ENCODE peak calls at places on chromosomes 7 and 10, in six cellular contexts. L is SK-N-SH, S is K562, Q is HCT116, M is GM12878, Z is HepG2. D is an unnamed sample. For H3K4me1, the result is how much of the 10 kb centered on the place peaks cover.

GRCh38 chr10:98344589-98345038 is 70.4 kb downstream of the PYROXD2 start:
- DNase-seq in Q (no peak), M (no peak), L (no peak), S (no peak), Z (no peak), D (no peak)

GRCh38 chr10:43775379-43775778 is 126.7 kb upstream of the ZNF32 start:
- DNase-seq in M (no peak), L (no peak), S (no peak), Q (no peak), Z (no peak), D (no peak)

GRCh38 chr10:119933179-119933578 is 40.6 kb downstream of the SEC23IP start:
- DNase-seq in M (no peak), L (peak), Q (no peak), S (peak), Z (peak), D (no peak)

GRCh38 chr10:110285501-110285900 is 19.2 kb downstream of the SMNDC1 start:
- DNase-seq in Z (no peak), L (no peak), Q (no peak), M (no peak), S (no peak), D (no peak)

GRCh38 chr10:89414879-89415821 is 782 bp downstream of the IFIT5 start:
- DNase-seq in Q (no peak), M (no peak), Z (no peak), L (peak), S (no peak), D (no peak)

GRCh38 chr7:157693521-157694388 is 357.0 kb downstream of the DNAJB6 start:
- DNase-seq in Z (no peak), M (no peak), Q (no peak), L (peak), S (no peak), D (no peak)

GRCh38 chr10:29517352-29517923 is 117.3 kb downstream of the SVIL start:
- DNase-seq in Q (peak), M (no peak), S (peak), Z (peak), L (peak), D (no peak)

GRCh38 chr7:111827863-111828504 is 265.7 kb upstream of the IMMP2L start:
- DNase-seq in S (no peak), Q (no peak), L (no peak), Z (no peak), M (no peak), D (no peak)

GRCh38 chr10:128567561-128567960 is 441.3 kb upstream of the MKI67 start:
- DNase-seq in L (no peak), S (no peak), Z (no peak), Q (no peak), M (no peak), D (no peak)

GRCh38 chr10:32149257-32149955 is 93.2 kb upstream of the KIF5B start:
- DNase-seq in S (no peak), Z (no peak), L (no peak), M (peak), Q (peak), D (no peak)

GRCh38 chr7:112858838-112859237 is 68.6 kb upstream of the TMEM168 start:
- DNase-seq in Q (no peak), S (no peak), Z (no peak), L (no peak), M (no peak), D (no peak)

GRCh38 chr10:71564221-71564820 is 155.3 kb downstream of the C10orf105 start:
- DNase-seq in M (no peak), Z (no peak), L (no peak), S (no peak), Q (no peak), D (no peak)

GRCh38 chr7:80136276-80137045 is 1.8 kb downstream of the GNAI1 start:
- DNase-seq in Z (no peak), Q (no peak), M (no peak), S (no peak), L (no peak), D (no peak)

GRCh38 chr7:80134105-80134535 is 511 bp upstream of the GNAI1 start:
- DNase-seq in Q (no peak), M (no peak), L (no peak), Z (no peak), S (no peak), D (no peak)

GRCh38 chr7:80133361-80134104 is 1.1 kb upstream of the GNAI1 start:
- DNase-seq in M (no peak), S (no peak), Z (peak), Q (no peak), L (no peak), D (no peak)

GRCh38 chr7:80135306-80136104 is 874 bp downstream of the GNAI1 start:
- DNase-seq in M (no peak), Z (no peak), Q (no peak), L (no peak), S (no peak), D (no peak)

DNA sequence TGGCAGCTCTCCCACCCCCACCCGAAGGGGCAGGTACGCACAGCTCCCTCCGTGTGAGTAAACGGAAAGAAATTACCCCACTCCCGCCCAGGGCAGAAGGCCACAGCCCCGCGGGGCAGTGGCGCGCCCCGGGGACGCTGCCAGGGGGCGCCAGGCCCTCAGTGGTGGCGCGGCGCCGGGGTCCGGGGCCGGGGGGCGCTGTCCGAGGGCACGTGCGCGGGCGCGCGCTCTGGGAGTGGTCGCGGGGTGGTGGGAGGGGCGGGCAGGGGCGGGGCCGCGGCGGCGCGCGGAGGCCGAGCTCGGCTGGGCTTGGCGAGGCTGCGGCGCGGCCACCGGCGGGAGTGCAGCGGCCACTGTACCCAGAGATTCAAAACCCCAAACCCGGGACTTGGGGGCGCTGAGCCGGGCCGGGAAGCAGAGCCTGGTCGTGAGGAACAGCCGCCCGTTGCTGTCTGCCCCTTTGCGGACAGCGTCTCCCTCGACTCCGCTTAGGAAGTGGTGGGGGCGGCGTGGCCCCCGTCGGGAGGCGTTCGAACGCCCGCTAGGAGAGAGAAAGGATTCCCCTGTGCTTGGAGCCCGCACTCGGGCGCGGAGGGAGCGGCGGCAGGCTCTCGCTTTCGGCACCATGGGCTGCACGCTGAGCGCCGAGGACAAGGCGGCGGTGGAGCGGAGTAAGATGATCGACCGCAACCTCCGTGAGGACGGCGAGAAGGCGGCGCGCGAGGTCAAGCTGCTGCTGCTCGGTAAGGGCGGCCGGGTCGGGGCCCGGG is at the start of gene GNAI1:
- DNase-seq in S (no peak), Z (peak), Q (peak), L (peak), M (no peak), D (no peak)
- TF ChIP-seq SIN3A in S (no peak), Z (no peak), Q (peak), L (no peak), M (no peak), D (peak)

DNA sequence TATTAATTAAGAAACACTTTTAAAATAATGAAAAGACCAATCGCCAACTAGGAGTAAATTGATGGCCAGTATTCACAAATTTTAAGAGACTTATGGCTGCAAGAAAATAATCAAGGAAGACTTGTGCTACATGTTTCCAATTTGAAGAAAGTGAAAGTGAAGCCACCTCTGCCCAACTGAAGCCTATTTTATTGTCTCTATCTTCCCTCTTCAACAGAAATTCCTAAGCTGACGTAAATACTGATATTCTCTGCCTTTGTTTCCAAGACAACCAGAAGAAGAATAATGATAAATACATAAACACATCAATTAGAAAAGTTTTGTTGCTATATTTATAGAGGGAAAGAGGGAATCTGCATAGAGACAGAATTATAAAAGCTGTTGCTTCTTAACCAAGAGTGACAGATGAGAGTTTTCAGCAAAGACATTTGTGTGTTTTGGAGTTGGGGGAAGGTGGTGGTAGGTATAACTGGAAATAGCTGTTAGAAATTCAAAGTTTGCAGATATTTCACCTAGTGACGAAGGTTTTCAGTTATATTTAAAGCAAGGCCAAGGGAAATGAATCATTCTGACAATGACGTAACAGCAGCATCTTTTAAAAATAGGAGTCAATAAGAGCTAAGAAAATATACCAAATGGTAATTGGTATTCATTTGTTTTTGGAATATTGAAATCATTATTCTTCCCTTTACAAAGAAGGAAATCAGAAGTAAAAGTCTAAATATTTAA is 576.6 kb upstream of the SORCS1 start:
- DNase-seq in Q (no peak), L (no peak), S (no peak), M (no peak), Z (no peak), D (no peak)
- TF ChIP-seq REST in Q (no peak), L (no peak), S (no peak), M (no peak), Z (no peak), D (no peak)

GRCh38 chr10:26453850-26454249 is 15.7 kb downstream of the APBB1IP start:
- DNase-seq in Z (no peak), L (no peak), M (no peak), Q (no peak), S (no peak), D (no peak)
- H3K4me1 ChIP-seq in Z (under half), L (under half), M (under half), Q (under half), S (under half), D (under half)

GRCh38 chr10:113062977-113063967 is 113.2 kb downstream of the TCF7L2 start:
- DNase-seq in L (no peak), Q (no peak), Z (no peak), S (peak), M (no peak), D (no peak)
- TF ChIP-seq SIN3A in L (no peak), Q (no peak), Z (no peak), S (no peak), M (no peak), D (no peak)

D was measured in Panc1.